ENCODE peak calls at places on chromosome 7, in six cellular contexts. R, D, U, O, J and K are unnamed samples. For H3K36me3, the result is how much of the 10 kb centered on the place peaks cover.

GRCh38 chr7:26438078-26438477 is 146.4 kb downstream of the SNX10 start:
- DNase-seq in R (no peak), D (no peak), U (no peak), O (no peak), J (no peak), K (no peak)

GRCh38 chr7:139602143-139602722 is 78.7 kb downstream of the CLEC2L start:
- DNase-seq in R (no peak), D (peak), U (peak), O (peak), J (no peak), K (no peak)

GRCh38 chr7:135169141-135169935 is 1.2 kb downstream of the CYREN start:
- DNase-seq in R (peak), D (peak), U (peak), O (peak), J (peak), K (peak)

GRCh38 chr7:158829021-158829341 is 328 bp downstream of the ESYT2 start:
- DNase-seq in R (peak), D (peak), U (no peak), O (peak), J (peak), K (peak)

GRCh38 chr7:77687100-77687746 is 9.0 kb upstream of the RSBN1L start:
- DNase-seq in R (no peak), D (no peak), U (peak), O (peak), J (peak), K (no peak)

GRCh38 chr7:158271646-158272045 is 316.0 kb downstream of the PTPRN2 start:
- DNase-seq in R (no peak), D (no peak), U (no peak), O (no peak), J (no peak), K (no peak)

GRCh38 chr7:5700391-5700985 is 81.0 kb downstream of the RNF216 start:
- DNase-seq in R (no peak), D (no peak), U (no peak), O (no peak), J (no peak), K (no peak)

GRCh38 chr7:128042027-128042426 is 10.8 kb upstream of the LRRC4 start:
- DNase-seq in R (no peak), D (no peak), U (no peak), O (no peak), J (no peak), K (no peak)

GRCh38 chr7:27647052-27647451 is 15.6 kb downstream of the HIBADH start:
- DNase-seq in R (no peak), D (peak), U (no peak), O (peak), J (no peak), K (no peak)

GRCh38 chr7:93194368-93194767 is 31.9 kb downstream of the HEPACAM2 start:
- DNase-seq in R (no peak), D (peak), U (no peak), O (peak), J (no peak), K (no peak)

GRCh38 chr7:18552943-18553584 is 57.5 kb downstream of the HDAC9 start:
- DNase-seq in R (no peak), D (no peak), U (no peak), O (no peak), J (no peak), K (no peak)

GRCh38 chr7:41134242-41134872 is 568.5 kb downstream of the INHBA start:
- DNase-seq in R (no peak), D (peak), U (no peak), O (peak), J (no peak), K (no peak)

GRCh38 chr7:6589829-6590644 is at the start of gene INTS15:
- DNase-seq in R (peak), D (peak), U (peak), O (peak), J (peak), K (peak)

GRCh38 chr7:37287093-37287492 is 161.6 kb downstream of the ELMO1 start:
- DNase-seq in R (no peak), D (no peak), U (no peak), O (no peak), J (no peak), K (no peak)

GRCh38 chr7:54546081-54546985 is 4.2 kb downstream of the VSTM2A start:
- DNase-seq in R (no peak), D (no peak), U (no peak), O (no peak), J (no peak), K (peak)

GRCh38 chr7:47232751-47233412 is 349.0 kb downstream of the TNS3 start:
- DNase-seq in R (no peak), D (no peak), U (no peak), O (peak), J (no peak), K (no peak)

GRCh38 chr7:143225047-143225446 is 3.2 kb downstream of the TAS2R40 start:
- DNase-seq in R (no peak), D (no peak), U (no peak), O (no peak), J (no peak), K (no peak)

GRCh38 chr7:157497367-157497743 is 160.6 kb downstream of the DNAJB6 start:
- DNase-seq in R (no peak), D (no peak), U (no peak), O (no peak), J (no peak), K (no peak)

GRCh38 chr7:69388462-69389137 is 209.7 kb upstream of the AUTS2 start:
- DNase-seq in R (no peak), D (no peak), U (no peak), O (peak), J (no peak), K (no peak)

GRCh38 chr7:19376591-19376990 is 231.4 kb upstream of the FERD3L start:
- DNase-seq in R (no peak), D (no peak), U (no peak), O (no peak), J (no peak), K (no peak)

GRCh38 chr7:44213872-44214595 is 13.3 kb downstream of the YKT6 start:
- DNase-seq in R (no peak), D (peak), U (no peak), O (peak), J (no peak), K (peak)

GRCh38 chr7:101134399-101134980 is 7.6 kb downstream of the SERPINE1 start:
- DNase-seq in R (no peak), D (no peak), U (no peak), O (peak), J (no peak), K (no peak)

GRCh38 chr7:80392229-80393169 is 119.4 kb downstream of the GNAT3 start:
- DNase-seq in R (no peak), D (peak), U (peak), O (peak), J (no peak), K (no peak)

GRCh38 chr7:154699421-154699820 is 303.5 kb downstream of the PAXIP1 start:
- DNase-seq in R (no peak), D (no peak), U (no peak), O (no peak), J (no peak), K (no peak)

GRCh38 chr7:121624922-121625321 is 228.8 kb upstream of the FAM3C start:
- DNase-seq in R (no peak), D (no peak), U (no peak), O (peak), J (no peak), K (no peak)

GRCh38 chr7:41503438-41503837 is 199.5 kb downstream of the INHBA start:
- DNase-seq in R (no peak), D (peak), U (no peak), O (peak), J (no peak), K (no peak)

GRCh38 chr7:101681170-101682007 is 52.3 kb upstream of the MYL10 start:
- DNase-seq in R (no peak), D (peak), U (no peak), O (peak), J (no peak), K (no peak)

GRCh38 chr7:133386204-133386603 is 133.3 kb downstream of the EXOC4 start:
- DNase-seq in R (no peak), D (no peak), U (no peak), O (no peak), J (no peak), K (no peak)
- H3K27ac ChIP-seq in R (no peak), D (no peak), U (no peak), O (no peak), J (no peak), K (no peak)

GRCh38 chr7:2237109-2237602 is 4.4 kb upstream of the MAD1L1 start:
- DNase-seq in R (no peak), D (peak), U (no peak), O (no peak), J (peak), K (no peak)
- H3K36me3 ChIP-seq in R (under half), D (under half), U (under half), O (under half), J (under half), K (half or more)

GRCh38 chr7:76292206-76292573 is 10.3 kb upstream of the HSPB1 start:
- DNase-seq in R (no peak), D (no peak), U (no peak), O (peak), J (no peak), K (no peak)
- H3K4me3 ChIP-seq in R (no peak), D (peak), U (no peak), O (peak), J (peak), K (no peak)

DNA sequence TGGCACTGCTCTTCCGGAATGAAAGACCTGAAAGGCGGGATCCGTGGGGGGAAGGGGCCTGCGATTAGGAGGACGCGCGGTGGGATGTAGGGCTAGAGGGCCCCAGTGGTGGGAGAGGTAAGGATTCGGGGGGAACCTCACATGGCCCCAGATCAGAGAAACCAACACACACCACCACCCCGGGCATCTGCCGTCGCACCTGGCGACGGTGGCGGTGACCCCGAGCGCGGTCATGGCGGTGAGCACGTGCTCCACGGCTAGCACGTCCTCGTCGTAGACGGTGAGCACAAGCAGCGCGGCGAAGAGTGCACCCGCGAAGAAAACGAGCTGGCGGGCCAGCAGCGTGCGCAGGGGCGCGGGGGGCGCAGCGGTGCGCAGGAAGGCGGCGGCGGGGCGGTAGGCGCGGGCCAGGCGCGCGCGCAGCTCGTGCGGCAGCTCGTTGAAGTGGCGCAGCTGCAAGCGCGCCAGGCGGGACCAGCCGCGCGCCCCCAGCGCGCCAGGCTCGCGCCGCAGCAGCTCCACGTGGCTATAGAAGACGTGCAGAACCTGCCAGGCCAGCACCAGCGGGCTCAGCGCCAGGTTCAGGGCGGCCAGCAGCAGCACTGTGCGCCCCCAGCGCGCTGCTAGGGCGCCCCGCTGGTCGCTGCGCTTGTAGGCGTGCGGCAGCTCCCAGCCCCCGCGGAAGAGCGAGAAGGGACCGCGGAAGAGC is 5.7 kb downstream of the ATG9B start:
- DNase-seq in R (peak), D (no peak), U (peak), O (peak), J (no peak), K (no peak)
- H3K27ac ChIP-seq in R (peak), D (no peak), U (peak), O (no peak), J (no peak), K (peak)

DNA sequence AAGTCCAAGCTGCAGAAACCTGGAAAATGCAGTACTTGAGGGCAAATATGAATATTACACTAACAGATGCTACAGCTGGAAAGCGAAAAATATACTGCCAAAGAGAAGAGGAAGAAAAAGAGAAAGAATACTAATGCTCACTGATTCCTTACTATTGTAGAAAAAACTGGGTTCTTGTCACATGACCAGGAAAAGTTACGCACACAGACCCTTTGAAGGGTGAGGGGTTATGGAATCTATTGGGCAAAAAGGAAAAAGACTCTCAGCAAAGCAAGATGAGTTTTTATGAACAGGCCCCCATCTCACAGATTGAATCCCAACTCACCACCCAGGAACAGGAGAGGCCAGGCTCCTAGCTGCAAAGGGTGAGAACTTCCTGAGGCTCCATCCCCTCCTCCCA is 228.1 kb upstream of the KLF14 start:
- DNase-seq in R (no peak), D (no peak), U (no peak), O (no peak), J (no peak), K (no peak)
- H3K36me3 ChIP-seq in R (under half), D (under half), U (under half), O (under half), J (under half), K (under half)

GRCh38 chr7:124764071-124764846 is 1.3 kb downstream of the GPR37 start:
- DNase-seq in R (no peak), D (no peak), U (no peak), O (no peak), J (no peak), K (no peak)

GRCh38 chr7:124761164-124761715 is 4.4 kb downstream of the GPR37 start:
- DNase-seq in R (no peak), D (no peak), U (no peak), O (no peak), J (no peak), K (no peak)

GRCh38 chr7:124764847-124765400 is 668 bp downstream of the GPR37 start:
- DNase-seq in R (no peak), D (peak), U (no peak), O (no peak), J (peak), K (peak)

GRCh38 chr7:124765401-124766352 is at the start of gene GPR37:
- DNase-seq in R (no peak), D (peak), U (no peak), O (peak), J (peak), K (peak)

DNA sequence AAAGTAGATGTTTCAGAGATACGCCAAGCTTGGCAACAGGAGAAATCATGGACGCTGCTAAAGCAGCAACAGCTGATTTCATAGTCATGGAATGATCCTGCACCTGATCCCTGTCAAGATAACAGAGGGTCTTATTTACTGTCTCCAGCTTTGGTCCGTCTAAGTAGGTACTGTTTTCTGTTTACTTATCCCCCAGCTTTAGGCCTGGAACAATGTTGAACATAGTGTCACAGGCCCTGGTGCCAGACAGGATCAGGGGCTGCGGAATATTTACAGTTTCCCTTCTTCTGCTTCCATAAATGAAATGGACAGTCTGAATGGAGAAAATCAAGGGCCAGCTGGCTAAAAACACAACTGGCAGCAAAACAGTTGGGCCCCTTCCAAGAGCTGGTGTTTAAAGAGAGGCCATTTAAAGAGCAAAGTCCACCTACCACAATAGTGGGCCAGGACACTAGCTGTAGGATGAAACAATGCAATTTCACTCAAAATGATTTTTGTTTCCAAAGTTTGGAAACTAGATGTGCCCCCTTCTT is 2.9 kb downstream of the GPR37 start:
- DNase-seq in R (no peak), D (no peak), U (no peak), O (no peak), J (peak), K (no peak)
- H3K4me3 ChIP-seq in R (no peak), D (no peak), U (no peak), O (no peak), J (no peak), K (no peak)

GRCh38 chr7:772005-772294 is 44.9 kb upstream of the PRKAR1B start:
- DNase-seq in R (no peak), D (no peak), U (no peak), O (no peak), J (no peak), K (no peak)
- H3K27ac ChIP-seq in R (no peak), D (no peak), U (no peak), O (no peak), J (no peak), K (no peak)